ENCODE peak calls at places on chromosomes 16 and 17, in four cellular contexts. Z is stomach, T is breast epithelium, N is substantia nigra. K is an unnamed sample.

GRCh38 chr17:75843577-75844529 is at the start of gene UNC13D:
- DNase-seq in N (no peak), T (no peak), Z (peak; percentile 58), K (no peak)

GRCh38 chr16:87926246-87927194 is 9.8 kb downstream of the CA5A start:
- DNase-seq in Z (no peak), T (no peak), N (no peak), K (no peak)

GRCh38 chr16:85017151-85017550 is 5.8 kb upstream of the ZDHHC7 start:
- DNase-seq in N (no peak), Z (no peak), T (no peak), K (no peak)

GRCh38 chr17:79315282-79316106 is 240.9 kb downstream of the ENGASE start:
- DNase-seq in N (no peak), T (no peak), Z (no peak), K (no peak)

GRCh38 chr17:37097162-37097561 is 148.4 kb downstream of the AATF start:
- DNase-seq in Z (no peak), T (no peak), N (no peak), K (no peak)

GRCh38 chr17:30035369-30035768 is 81.2 kb upstream of the NSRP1 start:
- DNase-seq in Z (no peak), N (no peak), T (no peak), K (no peak)

GRCh38 chr17:35554668-35555067 is 6.0 kb downstream of the SLFN14 start:
- DNase-seq in N (no peak), Z (no peak), T (no peak), K (no peak)

GRCh38 chr17:33732116-33732515 is 439.0 kb upstream of the ASIC2 start:
- DNase-seq in T (no peak), N (no peak), Z (no peak), K (no peak)

GRCh38 chr17:40457369-40457768 is 14.1 kb downstream of the IGFBP4 start:
- DNase-seq in N (no peak), Z (no peak), T (no peak), K (no peak)

GRCh38 chr16:75219838-75220237 is 1.1 kb downstream of the CTRB1 start:
- DNase-seq in T (no peak), Z (no peak), N (no peak), K (no peak)

GRCh38 chr16:64362193-64362592 is 759.7 kb downstream of the CDH11 start:
- DNase-seq in N (no peak), T (no peak), Z (no peak), K (no peak)

GRCh38 chr16:85369741-85370528 is 243.2 kb upstream of the GSE1 start:
- DNase-seq in Z (peak; percentile 73), N (no peak), T (no peak), K (peak; percentile 32)

GRCh38 chr17:58092101-58092796 is 9.0 kb downstream of the DYNLL2 start:
- DNase-seq in T (no peak), Z (no peak), N (no peak), K (no peak)

GRCh38 chr17:81912441-81913309 is 1.5 kb upstream of the PCYT2 start:
- DNase-seq in N (no peak), Z (peak; percentile 65), T (no peak), K (no peak)

GRCh38 chr16:77290451-77291110 is 91.4 kb downstream of the SYCE1L start:
- DNase-seq in N (no peak), Z (no peak), T (no peak), K (no peak)

GRCh38 chr17:68036304-68037147 is 991 bp downstream of the KPNA2 start:
- DNase-seq in Z (no peak), N (no peak), T (no peak), K (no peak)

GRCh38 chr17:77318491-77319210 is 177.9 kb downstream of the SEC14L1 start:
- DNase-seq in T (no peak), Z (peak; percentile 44), N (no peak), K (no peak)

GRCh38 chr16:70160388-70160787 is 13.2 kb upstream of the CLEC18C start:
- DNase-seq in N (no peak), T (no peak), Z (no peak), K (no peak)

GRCh38 chr17:10119203-10120112 is 78.9 kb downstream of the GAS7 start:
- DNase-seq in T (peak; percentile 92), Z (peak; percentile 49), N (no peak), K (no peak)

GRCh38 chr16:2838928-2839327 is 8.8 kb downstream of the ZG16B start:
- DNase-seq in N (no peak), Z (peak; percentile 79), T (no peak), K (no peak)

GRCh38 chr16:11562411-11562810 is 24.3 kb downstream of the LITAF start:
- DNase-seq in T (no peak), Z (no peak), N (no peak), K (no peak)

GRCh38 chr16:80175011-80175410 is 365.8 kb upstream of the DYNLRB2 start:
- DNase-seq in Z (no peak), T (no peak), N (no peak), K (no peak)

GRCh38 chr16:66342294-66342900 is 24.1 kb upstream of the CDH5 start:
- DNase-seq in N (no peak), T (no peak), Z (no peak), K (no peak)

GRCh38 chr17:45366691-45367090 is 49.9 kb upstream of the MAP3K14 start:
- DNase-seq in Z (no peak), N (no peak), T (peak; percentile 33), K (no peak)

GRCh38 chr16:55570159-55570558 is 3.7 kb downstream of the CAPNS2 start:
- DNase-seq in Z (no peak), T (no peak), N (no peak), K (no peak)

GRCh38 chr16:66519482-66519881 is 30.4 kb downstream of the TK2 start:
- DNase-seq in Z (no peak), T (no peak), N (no peak), K (no peak)

GRCh38 chr16:30746638-30747160 is 1.5 kb upstream of the PHKG2 start:
- DNase-seq in T (no peak), N (no peak), Z (no peak), K (no peak)

GRCh38 chr17:36070427-36070826 is 6.4 kb downstream of the CCL18 start:
- DNase-seq in T (no peak), N (no peak), Z (no peak), K (no peak)

GRCh38 chr16:31452631-31453106 is 6.6 kb upstream of the ARMC5 start:
- DNase-seq in N (no peak), T (no peak), Z (no peak), K (no peak)

GRCh38 chr17:41308251-41308917 is 725 bp downstream of the KRTAP16-1 start:
- DNase-seq in N (no peak), T (peak; percentile 54), Z (no peak), K (no peak)

GRCh38 chr17:12395733-12396354 is 269.8 kb upstream of the MYOCD start:
- DNase-seq in Z (peak; percentile 34), T (no peak), N (no peak), K (no peak)

GRCh38 chr17:63537991-63538692 is 12.1 kb upstream of the DCAF7 start:
- DNase-seq in T (peak; percentile 47), Z (no peak), N (no peak), K (no peak)

GRCh38 chr17:58969156-58969555 is 137.5 kb downstream of the TRIM37 start:
- DNase-seq in Z (no peak), N (no peak), T (no peak), K (no peak)

GRCh38 chr16:83458612-83459011 is 349.2 kb upstream of the HSBP1 start:
- DNase-seq in Z (no peak), T (no peak), N (no peak), K (no peak)

GRCh38 chr16:85690469-85691064 is 1.8 kb upstream of the GINS2 start:
- DNase-seq in T (peak; percentile 66), Z (no peak), N (no peak), K (no peak)

GRCh38 chr16:49594706-49595534 is 221.3 kb downstream of the C16orf78 start:
- DNase-seq in Z (peak; percentile 9), T (no peak), N (no peak), K (no peak)

GRCh38 chr17:28335201-28335958 is at the start of the genes IFT20 and TNFAIP1:
- DNase-seq in T (peak; percentile 99), Z (peak; percentile 98), N (peak; percentile 98), K (peak; percentile 94)

GRCh38 chr16:67537270-67537635 is 8.6 kb downstream of the RIPOR1 start:
- DNase-seq in T (no peak), Z (peak; percentile 58), N (no peak), K (no peak)